ENCODE peak calls at places on chromosomes 6 and 20, in seven cellular contexts. One of them, this sample, is unnamed.

GRCh38 chr6:31750411-31751022 is 10.7 kb downstream of the MSH5 start:
- DNase-seq in stomach: no peak
- DNase-seq in cardiac muscle cell: no peak
- DNase-seq in suprapubic skin: no peak
- DNase-seq in upper lobe of right lung: no peak
- DNase-seq in fibroblast of lung: peak; percentile 87
- DNase-seq in pancreas: no peak
- DNase-seq in this sample: no peak

GRCh38 chr6:6395581-6396197 is 75.2 kb upstream of the F13A1 start:
- DNase-seq in upper lobe of right lung: no peak
- DNase-seq in stomach: no peak
- DNase-seq in fibroblast of lung: no peak
- DNase-seq in cardiac muscle cell: no peak
- DNase-seq in pancreas: no peak
- DNase-seq in suprapubic skin: no peak
- DNase-seq in this sample: no peak

GRCh38 chr6:121135425-121135824 is 198.9 kb downstream of the TBC1D32 start:
- DNase-seq in pancreas: no peak
- DNase-seq in stomach: no peak
- DNase-seq in fibroblast of lung: peak; percentile 11
- DNase-seq in cardiac muscle cell: no peak
- DNase-seq in upper lobe of right lung: no peak
- DNase-seq in suprapubic skin: no peak
- DNase-seq in this sample: no peak

GRCh38 chr6:129923520-129923919 is 62.4 kb upstream of the TMEM244 start:
- DNase-seq in pancreas: no peak
- DNase-seq in cardiac muscle cell: peak; percentile 38
- DNase-seq in fibroblast of lung: peak; percentile 69
- DNase-seq in suprapubic skin: no peak
- DNase-seq in stomach: no peak
- DNase-seq in upper lobe of right lung: no peak
- DNase-seq in this sample: no peak

GRCh38 chr6:4908062-4908461 is 95.8 kb downstream of the RPP40 start:
- DNase-seq in suprapubic skin: no peak
- DNase-seq in stomach: no peak
- DNase-seq in cardiac muscle cell: no peak
- DNase-seq in upper lobe of right lung: no peak
- DNase-seq in pancreas: no peak
- DNase-seq in fibroblast of lung: no peak
- DNase-seq in this sample: no peak

GRCh38 chr6:88211446-88211845 is 45.3 kb upstream of the CNR1 start:
- DNase-seq in cardiac muscle cell: no peak
- DNase-seq in upper lobe of right lung: no peak
- DNase-seq in stomach: no peak
- DNase-seq in suprapubic skin: no peak
- DNase-seq in fibroblast of lung: no peak
- DNase-seq in pancreas: no peak
- DNase-seq in this sample: no peak

GRCh38 chr6:88763160-88763559 is 200.3 kb downstream of the RNGTT start:
- DNase-seq in stomach: no peak
- DNase-seq in fibroblast of lung: peak; percentile 29
- DNase-seq in upper lobe of right lung: no peak
- DNase-seq in cardiac muscle cell: peak; percentile 39
- DNase-seq in suprapubic skin: no peak
- DNase-seq in pancreas: no peak
- DNase-seq in this sample: no peak

GRCh38 chr6:27250955-27251671 is 3.6 kb downstream of the PRSS16 start:
- DNase-seq in upper lobe of right lung: peak; percentile 97
- DNase-seq in suprapubic skin: peak; percentile 77
- DNase-seq in cardiac muscle cell: peak; percentile 63
- DNase-seq in fibroblast of lung: peak; percentile 55
- DNase-seq in pancreas: peak; percentile 90
- DNase-seq in stomach: peak; percentile 95
- DNase-seq in this sample: no peak

GRCh38 chr20:32007787-32008616 is 2.2 kb upstream of the CCM2L start:
- DNase-seq in suprapubic skin: no peak
- DNase-seq in stomach: no peak
- DNase-seq in upper lobe of right lung: no peak
- DNase-seq in pancreas: no peak
- DNase-seq in fibroblast of lung: no peak
- DNase-seq in cardiac muscle cell: peak; percentile 50
- DNase-seq in this sample: peak; percentile 62

GRCh38 chr20:44442298-44443070 is 33.2 kb upstream of the TTPAL start:
- DNase-seq in upper lobe of right lung: no peak
- DNase-seq in fibroblast of lung: no peak
- DNase-seq in suprapubic skin: no peak
- DNase-seq in stomach: no peak
- DNase-seq in pancreas: no peak
- DNase-seq in cardiac muscle cell: no peak
- DNase-seq in this sample: no peak

GRCh38 chr20:24998631-24999445 is 6.3 kb upstream of the APMAP start:
- DNase-seq in pancreas: no peak
- DNase-seq in fibroblast of lung: no peak
- DNase-seq in upper lobe of right lung: no peak
- DNase-seq in stomach: no peak
- DNase-seq in suprapubic skin: no peak
- DNase-seq in cardiac muscle cell: peak; percentile 32
- DNase-seq in this sample: no peak

GRCh38 chr6:114100421-114100820 is 129.5 kb upstream of the HDAC2 start:
- DNase-seq in fibroblast of lung: peak; percentile 63
- DNase-seq in pancreas: no peak
- DNase-seq in upper lobe of right lung: no peak
- DNase-seq in suprapubic skin: no peak
- DNase-seq in cardiac muscle cell: no peak
- DNase-seq in stomach: no peak
- DNase-seq in this sample: no peak

GRCh38 chr20:32582659-32583580 is 2.2 kb downstream of the NOL4L start:
- DNase-seq in fibroblast of lung: peak; percentile 27
- DNase-seq in suprapubic skin: no peak
- DNase-seq in upper lobe of right lung: no peak
- DNase-seq in stomach: no peak
- DNase-seq in pancreas: peak; percentile 71
- DNase-seq in cardiac muscle cell: peak; percentile 49
- DNase-seq in this sample: no peak

GRCh38 chr20:50528129-50528528 is 17.9 kb downstream of the PTPN1 start:
- DNase-seq in upper lobe of right lung: no peak
- DNase-seq in fibroblast of lung: no peak
- DNase-seq in cardiac muscle cell: no peak
- DNase-seq in stomach: no peak
- DNase-seq in suprapubic skin: no peak
- DNase-seq in pancreas: no peak
- DNase-seq in this sample: no peak

GRCh38 chr20:44701116-44701865 is 13.9 kb upstream of the CCN5 start:
- DNase-seq in upper lobe of right lung: no peak
- DNase-seq in cardiac muscle cell: peak; percentile 57
- DNase-seq in pancreas: peak; percentile 30
- DNase-seq in stomach: no peak
- DNase-seq in fibroblast of lung: no peak
- DNase-seq in suprapubic skin: no peak
- DNase-seq in this sample: no peak

GRCh38 chr6:13696226-13696625 is 15.4 kb downstream of the RANBP9 start:
- DNase-seq in suprapubic skin: no peak
- DNase-seq in cardiac muscle cell: no peak
- DNase-seq in upper lobe of right lung: no peak
- DNase-seq in stomach: no peak
- DNase-seq in fibroblast of lung: peak; percentile 89
- DNase-seq in pancreas: no peak
- DNase-seq in this sample: no peak

GRCh38 chr6:130933712-130934200 is 106.5 kb downstream of the SMLR1 start:
- DNase-seq in pancreas: no peak
- DNase-seq in stomach: no peak
- DNase-seq in fibroblast of lung: peak; percentile 71
- DNase-seq in suprapubic skin: no peak
- DNase-seq in upper lobe of right lung: no peak
- DNase-seq in cardiac muscle cell: peak; percentile 67
- DNase-seq in this sample: no peak

GRCh38 chr6:106163446-106163965 is 77.4 kb downstream of the PRDM1 start:
- DNase-seq in fibroblast of lung: peak; percentile 81
- DNase-seq in pancreas: no peak
- DNase-seq in upper lobe of right lung: no peak
- DNase-seq in suprapubic skin: no peak
- DNase-seq in cardiac muscle cell: peak; percentile 80
- DNase-seq in stomach: no peak
- DNase-seq in this sample: peak; percentile 23

GRCh38 chr6:105482227-105482839 is 79.5 kb upstream of the PREP start:
- DNase-seq in upper lobe of right lung: no peak
- DNase-seq in cardiac muscle cell: peak; percentile 77
- DNase-seq in stomach: peak; percentile 36
- DNase-seq in suprapubic skin: peak; percentile 63
- DNase-seq in pancreas: no peak
- DNase-seq in fibroblast of lung: peak; percentile 43
- DNase-seq in this sample: peak; percentile 69

GRCh38 chr6:38209291-38209865 is 389.9 kb downstream of the ZFAND3 start:
- DNase-seq in fibroblast of lung: peak; percentile 68
- DNase-seq in stomach: no peak
- DNase-seq in suprapubic skin: no peak
- DNase-seq in pancreas: no peak
- DNase-seq in upper lobe of right lung: no peak
- DNase-seq in cardiac muscle cell: peak; percentile 15
- DNase-seq in this sample: no peak

GRCh38 chr6:2891768-2892170 is 11.3 kb downstream of the SERPINB9 start:
- DNase-seq in suprapubic skin: no peak
- DNase-seq in upper lobe of right lung: no peak
- DNase-seq in cardiac muscle cell: no peak
- DNase-seq in fibroblast of lung: no peak
- DNase-seq in stomach: peak; percentile 46
- DNase-seq in pancreas: no peak
- DNase-seq in this sample: no peak

GRCh38 chr6:127079681-127080080 is 38.8 kb upstream of the RSPO3 start:
- DNase-seq in suprapubic skin: no peak
- DNase-seq in fibroblast of lung: no peak
- DNase-seq in stomach: no peak
- DNase-seq in upper lobe of right lung: no peak
- DNase-seq in cardiac muscle cell: no peak
- DNase-seq in pancreas: no peak
- DNase-seq in this sample: no peak

GRCh38 chr20:19737025-19737424 is 21.0 kb upstream of the RIN2 start:
- DNase-seq in fibroblast of lung: peak; percentile 45
- DNase-seq in stomach: no peak
- DNase-seq in pancreas: no peak
- DNase-seq in suprapubic skin: no peak
- DNase-seq in cardiac muscle cell: peak; percentile 70
- DNase-seq in upper lobe of right lung: no peak
- DNase-seq in this sample: no peak

DNA sequence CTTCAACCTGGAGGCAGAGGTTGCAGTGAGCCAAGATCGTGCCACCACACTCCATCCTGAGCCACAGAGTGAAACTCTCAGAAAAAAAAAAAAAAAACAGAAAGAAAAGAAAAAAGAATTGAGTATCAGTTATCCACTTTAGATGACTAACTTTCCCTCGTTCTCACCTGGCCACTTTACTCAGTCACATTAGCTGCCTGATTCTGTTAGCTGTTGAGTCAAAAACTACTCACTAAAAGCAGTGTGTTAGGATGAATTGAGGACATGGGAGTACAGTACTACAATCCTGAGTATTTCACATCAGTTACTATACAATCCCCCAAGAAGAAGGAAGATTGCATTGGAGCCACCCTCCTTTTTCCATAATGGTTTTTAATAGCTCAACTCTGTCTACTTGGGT is 114.6 kb downstream of the ADAT2 start:
- DNase-seq in pancreas: no peak
- DNase-seq in suprapubic skin: no peak
- DNase-seq in fibroblast of lung: no peak
- DNase-seq in upper lobe of right lung: no peak
- DNase-seq in stomach: no peak
- DNase-seq in cardiac muscle cell: no peak
- DNase-seq in this sample: no peak
- H3K4me1 ChIP-seq in pancreas: no peaks in the 10 kb centered on the region
- H3K4me1 ChIP-seq in suprapubic skin: peaks cover 15% of the 10 kb centered on the region
- H3K4me1 ChIP-seq in fibroblast of lung: peaks cover 2% of the 10 kb centered on the region
- H3K4me1 ChIP-seq in upper lobe of right lung: no peaks in the 10 kb centered on the region
- H3K4me1 ChIP-seq in stomach: no peaks in the 10 kb centered on the region
- H3K4me1 ChIP-seq in cardiac muscle cell: no peaks in the 10 kb centered on the region
- H3K4me1 ChIP-seq in this sample: no peaks in the 10 kb centered on the region

GRCh38 chr6:143501851-143502250 is 9.7 kb downstream of the FUCA2 start:
- DNase-seq in upper lobe of right lung: no peak
- DNase-seq in suprapubic skin: no peak
- DNase-seq in pancreas: no peak
- DNase-seq in cardiac muscle cell: no peak
- DNase-seq in fibroblast of lung: no peak
- DNase-seq in stomach: no peak
- DNase-seq in this sample: no peak
- TF ChIP-seq CTCF in upper lobe of right lung: no peak
- TF ChIP-seq CTCF in suprapubic skin: no peak
- TF ChIP-seq CTCF in pancreas: no peak
- TF ChIP-seq CTCF in cardiac muscle cell: peak; percentile 9
- TF ChIP-seq CTCF in fibroblast of lung: peak; percentile 15
- TF ChIP-seq CTCF in stomach: no peak
- TF ChIP-seq CTCF in this sample: no peak

DNA sequence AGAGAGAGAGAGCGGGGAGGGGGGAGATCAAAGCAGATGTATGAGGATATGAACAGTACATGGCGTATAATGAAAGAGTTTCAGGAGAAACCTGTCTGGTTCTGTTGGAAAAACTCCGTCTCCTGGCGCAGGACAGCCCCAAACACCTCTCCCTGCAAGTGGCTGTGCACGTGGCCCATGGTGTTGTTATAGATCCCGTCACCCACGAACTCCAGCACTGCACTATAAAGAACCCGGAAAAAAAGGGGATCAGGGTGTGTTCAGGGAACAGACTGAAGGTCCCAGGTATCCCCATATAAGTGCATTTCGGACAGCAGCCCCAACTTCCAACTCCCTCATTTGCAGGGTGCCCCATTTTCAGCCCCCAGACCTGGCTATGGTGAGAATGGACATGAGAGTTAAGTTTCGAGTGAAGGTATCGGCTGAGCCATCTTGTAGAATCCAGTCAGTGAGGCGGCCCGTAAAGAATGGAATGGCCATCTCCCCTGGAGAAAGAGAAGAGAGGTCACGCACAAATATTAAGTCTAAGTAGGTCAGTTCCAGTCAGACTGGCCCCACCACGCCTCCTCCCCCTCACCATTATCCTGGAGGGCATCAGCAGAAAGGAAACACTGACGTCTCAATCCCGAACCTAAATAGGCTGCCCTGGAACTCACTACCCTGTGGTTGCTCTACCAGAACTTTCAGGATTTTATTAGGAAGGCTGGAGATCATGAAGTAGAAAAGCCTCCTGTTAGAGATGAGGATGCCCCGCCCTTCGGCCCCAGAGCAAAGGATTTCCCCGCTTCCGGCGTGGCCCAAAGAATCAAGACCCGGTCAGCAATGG is 1.3 kb downstream of the TAP1 start:
- DNase-seq in upper lobe of right lung: no peak
- DNase-seq in pancreas: no peak
- DNase-seq in fibroblast of lung: peak; percentile 13
- DNase-seq in stomach: peak; percentile 44
- DNase-seq in suprapubic skin: no peak
- DNase-seq in cardiac muscle cell: peak; percentile 15
- DNase-seq in this sample: peak; percentile 38
- H3K27me3 ChIP-seq in upper lobe of right lung: no peaks in the 10 kb centered on the region
- H3K27me3 ChIP-seq in pancreas: no peaks in the 10 kb centered on the region
- H3K27me3 ChIP-seq in fibroblast of lung: no peaks in the 10 kb centered on the region
- H3K27me3 ChIP-seq in stomach: no peaks in the 10 kb centered on the region
- H3K27me3 ChIP-seq in suprapubic skin: no peaks in the 10 kb centered on the region
- H3K27me3 ChIP-seq in cardiac muscle cell: peaks cover 94% of the 10 kb centered on the region
- H3K27me3 ChIP-seq in this sample: no peaks in the 10 kb centered on the region

DNA sequence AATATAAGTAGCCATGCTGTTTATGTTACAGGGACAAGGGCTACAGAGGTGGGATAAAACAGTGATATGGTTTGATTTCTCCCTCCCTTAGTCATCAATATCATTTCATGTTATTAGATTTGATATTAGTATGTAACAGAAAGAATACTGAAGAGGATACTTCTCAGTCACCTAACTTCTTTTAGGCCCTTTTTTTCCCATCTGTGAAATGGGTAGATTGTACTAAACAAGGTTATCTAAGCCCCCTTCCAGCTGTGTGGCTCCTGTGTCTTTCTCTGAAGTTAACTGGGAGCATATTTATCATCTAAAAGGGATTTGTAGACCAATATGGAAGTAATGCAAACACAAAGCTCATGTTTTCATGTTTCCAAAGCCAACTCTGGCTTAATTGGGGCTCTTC is 7.7 kb downstream of the NOX3 start:
- DNase-seq in pancreas: no peak
- DNase-seq in suprapubic skin: no peak
- DNase-seq in fibroblast of lung: no peak
- DNase-seq in stomach: no peak
- DNase-seq in upper lobe of right lung: no peak
- DNase-seq in cardiac muscle cell: no peak
- DNase-seq in this sample: no peak
- H3K4me1 ChIP-seq in pancreas: no peaks in the 10 kb centered on the region
- H3K4me1 ChIP-seq in suprapubic skin: peaks cover 2% of the 10 kb centered on the region
- H3K4me1 ChIP-seq in fibroblast of lung: no peaks in the 10 kb centered on the region
- H3K4me1 ChIP-seq in stomach: peaks cover 10% of the 10 kb centered on the region
- H3K4me1 ChIP-seq in upper lobe of right lung: peaks cover 5% of the 10 kb centered on the region
- H3K4me1 ChIP-seq in cardiac muscle cell: peaks cover 10% of the 10 kb centered on the region
- H3K4me1 ChIP-seq in this sample: no peaks in the 10 kb centered on the region

This sample was measured in psoas muscle.